ENCODE peak calls at places on chromosomes 11 and 22, in four cellular contexts. W is transverse colon, P is neural progenitor cell, D is heart right ventricle. A is an unnamed sample.

GRCh38 chr11:35013514-35014191 is 97.2 kb downstream of the PDHX start:
- DNase-seq in W (no peak), P (peak; percentile 20), D (no peak), A (no peak)

GRCh38 chr22:21868651-21869050 is 1.2 kb upstream of the MAPK1 start:
- DNase-seq in W (no peak), P (no peak), D (no peak), A (no peak)

GRCh38 chr11:125494987-125495725 is 909 bp downstream of the FEZ1 start:
- DNase-seq in W (no peak), P (peak; percentile 83), D (peak; percentile 12), A (peak; percentile 85)

GRCh38 chr11:115168229-115168671 is 336.0 kb downstream of the CADM1 start:
- DNase-seq in W (no peak), P (no peak), D (peak; percentile 50), A (no peak)

GRCh38 chr11:128619540-128620305 is 32.4 kb upstream of the ETS1 start:
- DNase-seq in W (no peak), P (no peak), D (no peak), A (peak; percentile 13)

GRCh38 chr11:17277024-17277584 is 565 bp downstream of the NUCB2 start:
- DNase-seq in W (no peak), P (no peak), D (no peak), A (no peak)

GRCh38 chr11:125923012-125923579 is 18.8 kb downstream of the DDX25 start:
- DNase-seq in W (peak; percentile 68), P (peak; percentile 85), D (peak; percentile 68), A (peak; percentile 82)

GRCh38 chr11:45658292-45658991 is 7.0 kb downstream of the CHST1 start:
- DNase-seq in W (peak; percentile 44), P (peak; percentile 66), D (peak; percentile 92), A (peak; percentile 92)

GRCh38 chr11:69903206-69903605 is 84.0 kb upstream of the FGF3 start:
- DNase-seq in W (no peak), P (no peak), D (no peak), A (no peak)

GRCh38 chr11:57310630-57311086 is 14.1 kb downstream of the TNKS1BP1 start:
- DNase-seq in W (no peak), P (no peak), D (no peak), A (no peak)

GRCh38 chr11:69321877-69322350 is 28.0 kb downstream of the MYEOV start:
- DNase-seq in W (no peak), P (no peak), D (no peak), A (no peak)

GRCh38 chr11:23988381-23989006 is 508.4 kb upstream of the LUZP2 start:
- DNase-seq in W (no peak), P (no peak), D (no peak), A (no peak)

GRCh38 chr11:12827929-12828812 is 153.9 kb downstream of the TEAD1 start:
- DNase-seq in W (peak; percentile 57), P (peak; percentile 70), D (peak; percentile 31), A (peak; percentile 60)

GRCh38 chr11:270451-271208 is 7.6 kb upstream of the NLRP6 start:
- DNase-seq in W (no peak), P (no peak), D (no peak), A (peak; percentile 52)

GRCh38 chr11:269146-269890 is 8.9 kb upstream of the NLRP6 start:
- DNase-seq in W (no peak), P (no peak), D (no peak), A (peak; percentile 64)

GRCh38 chr11:272931-273198 is 5.3 kb upstream of the NLRP6 start:
- DNase-seq in W (no peak), P (no peak), D (no peak), A (peak; percentile 14)

GRCh38 chr11:271316-271715 is 6.9 kb upstream of the NLRP6 start:
- DNase-seq in W (no peak), P (no peak), D (no peak), A (peak; percentile 47)

GRCh38 chr11:272195-272930 is 5.8 kb upstream of the NLRP6 start:
- DNase-seq in W (no peak), P (no peak), D (no peak), A (peak; percentile 10)
- H3K4me3 ChIP-seq in W (no peak overlapping the region), P (no peak overlapping the region), D (no peak overlapping the region), A (no peak overlapping the region)

DNA sequence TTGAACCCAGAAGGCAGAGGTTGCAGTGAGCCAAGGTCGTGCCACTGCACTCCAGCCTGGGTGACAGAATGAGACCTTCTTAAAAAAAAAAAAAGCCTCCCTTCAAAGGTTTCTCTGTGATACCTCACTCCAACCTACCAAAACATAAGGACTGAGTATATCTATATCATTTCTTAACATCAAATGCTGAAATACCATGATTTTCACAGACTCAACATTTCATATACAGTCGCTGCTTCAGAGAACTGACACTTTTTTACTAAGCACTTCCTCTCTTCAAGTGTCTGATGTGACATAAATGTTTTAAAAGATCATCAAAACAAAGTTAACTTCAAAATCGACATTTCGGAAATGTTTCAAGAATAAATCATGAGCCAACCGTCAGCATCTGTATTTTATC is 12.0 kb downstream of the PRR14L start:
- DNase-seq in W (no peak), P (no peak), D (no peak), A (no peak)
- H3K36me3 ChIP-seq in W (no peaks in the 10 kb centered on the region), P (no peaks in the 10 kb centered on the region), D (no peaks in the 10 kb centered on the region), A (peaks cover 8% of the 10 kb centered on the region)

GRCh38 chr11:114099392-114100178 is 40.1 kb downstream of the ZBTB16 start:
- DNase-seq in W (no peak), P (no peak), D (no peak), A (no peak)

GRCh38 chr11:114102993-114103896 is 43.7 kb downstream of the ZBTB16 start:
- DNase-seq in W (no peak), P (no peak), D (no peak), A (no peak)

GRCh38 chr11:114095899-114096298 is 36.4 kb downstream of the ZBTB16 start:
- DNase-seq in W (no peak), P (no peak), D (no peak), A (no peak)

GRCh38 chr11:114094516-114094915 is 35.0 kb downstream of the ZBTB16 start:
- DNase-seq in W (no peak), P (no peak), D (no peak), A (no peak)

GRCh38 chr11:114098927-114099326 is 39.4 kb downstream of the ZBTB16 start:
- DNase-seq in W (no peak), P (no peak), D (no peak), A (no peak)
- H3K4me3 ChIP-seq in W (no peak overlapping the region), P (no peak overlapping the region), D (no peak overlapping the region), A (no peak overlapping the region)

GRCh38 chr11:44127130-44127529 is 31.7 kb downstream of the EXT2 start:
- DNase-seq in W (no peak), P (no peak), D (no peak), A (no peak)
- H3K36me3 ChIP-seq in W (peaks cover 2% of the 10 kb centered on the region), P (no peaks in the 10 kb centered on the region), D (peaks cover 41% of the 10 kb centered on the region), A (peaks cover 2% of the 10 kb centered on the region)

DNA sequence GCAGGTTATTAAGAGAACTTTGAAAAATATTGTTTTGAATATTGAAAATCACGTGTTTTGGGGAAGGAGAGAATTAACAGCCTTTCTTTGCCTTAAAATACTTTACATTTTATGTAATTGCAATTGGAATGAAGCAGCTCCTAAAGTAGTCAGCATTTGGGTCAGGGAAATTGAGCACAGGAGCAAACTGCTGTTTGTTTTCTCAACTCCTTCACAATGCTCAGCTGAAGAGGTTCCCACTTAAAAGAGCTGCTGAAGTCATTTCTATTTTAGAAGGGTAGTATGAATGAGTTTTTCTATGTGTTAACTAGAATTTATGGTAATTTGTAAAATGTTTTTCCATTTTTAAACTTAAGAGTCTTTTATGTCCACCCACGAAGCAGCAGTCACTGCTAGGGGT is 8.1 kb upstream of the UCP2 start:
- DNase-seq in W (no peak), P (no peak), D (no peak), A (no peak)
- H3K4me3 ChIP-seq in W (no peak overlapping the region), P (no peak overlapping the region), D (no peak overlapping the region), A (no peak overlapping the region)

A was measured in H7.